ENCODE peak calls at places on chromosomes 5 and 9, in six cellular contexts. F, E, K, P, D and J are unnamed samples.

GRCh38 chr5:178308541-178309092 is 76.0 kb upstream of the PHYKPL start:
- DNase-seq in E (no peak), P (no peak), K (peak), F (no peak), D (no peak), J (no peak)

GRCh38 chr9:114318416-114318815 is 4.5 kb upstream of the ORM1 start:
- DNase-seq in F (no peak), P (no peak), D (no peak), E (no peak), K (no peak), J (no peak)

GRCh38 chr5:139678751-139679750 is 30.9 kb downstream of the CXXC5 start:
- DNase-seq in D (no peak), K (no peak), F (no peak), E (peak), P (no peak), J (no peak)

GRCh38 chr5:120683580-120683979 is 219.5 kb downstream of the PRR16 start:
- DNase-seq in F (no peak), E (no peak), K (no peak), D (no peak), P (no peak), J (no peak)

GRCh38 chr5:22560115-22560514 is 293.0 kb downstream of the CDH12 start:
- DNase-seq in E (no peak), K (no peak), D (no peak), F (no peak), P (no peak), J (no peak)

GRCh38 chr5:93580387-93581100 is 475 bp downstream of the NR2F1-AS1 start:
- DNase-seq in E (peak), P (no peak), D (no peak), K (peak), F (no peak), J (no peak)

GRCh38 chr5:124231240-124231639 is 515.2 kb downstream of the ZNF608 start:
- DNase-seq in F (no peak), D (no peak), E (no peak), K (no peak), P (no peak), J (no peak)

GRCh38 chr5:37777472-37778135 is 62.2 kb downstream of the GDNF start:
- DNase-seq in P (no peak), D (peak), E (no peak), F (no peak), K (no peak), J (no peak)

GRCh38 chr5:181203093-181203711 is 1.8 kb downstream of the TRIM7 start:
- DNase-seq in F (no peak), P (no peak), K (no peak), D (no peak), E (no peak), J (no peak)

GRCh38 chr5:33065146-33065545 is 354.0 kb downstream of the NPR3 start:
- DNase-seq in D (no peak), F (no peak), E (no peak), P (no peak), K (no peak), J (no peak)

GRCh38 chr9:13263511-13263910 is 16.0 kb downstream of the MPDZ start:
- DNase-seq in E (no peak), P (no peak), K (no peak), F (no peak), D (no peak), J (no peak)

GRCh38 chr5:75054110-75054930 is 2.0 kb upstream of the GCNT4 start:
- DNase-seq in P (no peak), K (peak), F (no peak), E (no peak), D (no peak), J (no peak)

GRCh38 chr5:124583469-124584350 is 162.7 kb downstream of the ZNF608 start:
- DNase-seq in K (no peak), F (peak), P (no peak), D (peak), E (peak), J (peak)

GRCh38 chr9:134367796-134368490 is 41.7 kb downstream of the RXRA start:
- DNase-seq in F (no peak), P (no peak), E (no peak), D (no peak), K (peak), J (no peak)

GRCh38 chr9:121557581-121558422 is 58.2 kb upstream of the GGTA1 start:
- DNase-seq in K (no peak), P (no peak), F (no peak), D (peak), E (peak), J (no peak)

GRCh38 chr9:88852794-88853193 is 138.5 kb upstream of the S1PR3 start:
- DNase-seq in P (no peak), E (peak), F (no peak), K (no peak), D (peak), J (no peak)

GRCh38 chr9:134768332-134769083 is 112.1 kb upstream of the FCN2 start:
- DNase-seq in P (no peak), D (no peak), K (no peak), F (no peak), E (no peak), J (no peak)